ENCODE peak calls at places on chromosomes 3 and 15, in five cellular contexts. J is ovary, G is tibial nerve, T is IMR-90, N is NT2/D1. P is an unnamed sample. For H3K4me1, the result is how much of the 10 kb centered on the place peaks cover.

GRCh38 chr15:75884041-75884440 is 19.6 kb upstream of the FBXO22 start:
- DNase-seq in T (peak), G (no peak), N (no peak), J (no peak), P (no peak)

GRCh38 chr15:99105516-99106341 is 849 bp downstream of the SYNM start:
- DNase-seq in J (peak), N (peak), G (no peak), T (peak), P (peak)

GRCh38 chr3:154956815-154957214 is 123.3 kb upstream of the MME start:
- DNase-seq in J (no peak), T (no peak), N (no peak), G (no peak), P (no peak)

GRCh38 chr15:39756806-39757522 is 25.7 kb downstream of the FSIP1 start:
- DNase-seq in T (peak), J (no peak), G (no peak), N (peak), P (no peak)

GRCh38 chr15:58755350-58755749 is 5.8 kb upstream of the ADAM10 start:
- DNase-seq in T (no peak), G (no peak), J (no peak), N (no peak), P (no peak)

GRCh38 chr15:65303687-65304392 is 637 bp upstream of the RNU5B-1 start:
- DNase-seq in J (peak), T (peak), N (peak), G (no peak), P (no peak)

GRCh38 chr3:188491276-188491687 is 337.3 kb downstream of the LPP start:
- DNase-seq in N (no peak), J (no peak), T (peak), G (no peak), P (no peak)

GRCh38 chr3:44058022-44058867 is 183.4 kb upstream of the TOPAZ1 start:
- DNase-seq in J (no peak), G (no peak), N (no peak), T (peak), P (no peak)

GRCh38 chr15:65375871-65376552 is 1.8 kb downstream of the IGDCC3 start:
- DNase-seq in J (peak), T (no peak), G (no peak), N (no peak), P (no peak)

GRCh38 chr3:49377483-49377882 is 19.3 kb upstream of the GPX1 start:
- DNase-seq in T (peak), N (no peak), J (no peak), G (no peak), P (no peak)

GRCh38 chr15:49270541-49271421 is 100.7 kb downstream of the GALK2 start:
- DNase-seq in G (no peak), T (peak), J (no peak), N (no peak), P (no peak)

GRCh38 chr15:45630958-45631691 is 3.7 kb upstream of the SQOR start:
- DNase-seq in G (no peak), N (no peak), T (peak), J (no peak), P (no peak)

GRCh38 chr15:39580630-39581500 is at the start of gene THBS1:
- DNase-seq in N (peak), G (peak), J (peak), T (peak), P (peak)

GRCh38 chr3:134332344-134332743 is 41.9 kb downstream of the AMOTL2 start:
- DNase-seq in T (no peak), J (no peak), G (no peak), N (no peak), P (no peak)

GRCh38 chr3:70281663-70282062 is 30.8 kb downstream of the MDFIC2 start:
- DNase-seq in T (peak), N (no peak), J (no peak), G (no peak), P (no peak)

GRCh38 chr15:89587955-89588354 is 12.7 kb downstream of the TICRR start:
- DNase-seq in T (peak), N (no peak), J (no peak), G (no peak), P (no peak)

GRCh38 chr3:47380026-47380600 is 708 bp upstream of the PTPN23 start:
- DNase-seq in T (no peak), N (no peak), G (no peak), J (no peak), P (peak)

GRCh38 chr15:43930079-43930478 is 103.3 kb downstream of the WDR76 start:
- DNase-seq in T (peak), N (peak), G (no peak), J (no peak), P (no peak)

GRCh38 chr15:55183679-55184078 is 13.1 kb downstream of the RSL24D1 start:
- DNase-seq in N (no peak), G (no peak), T (peak), J (no peak), P (no peak)

GRCh38 chr3:173465112-173465511 is 67.6 kb downstream of the NLGN1 start:
- DNase-seq in T (peak), N (peak), J (no peak), G (no peak), P (no peak)

GRCh38 chr15:76259392-76259791 is 51.9 kb downstream of the ETFA start:
- DNase-seq in N (no peak), T (no peak), J (no peak), G (no peak), P (no peak)

GRCh38 chr15:55379095-55379494 is 29.1 kb downstream of the CCPG1 start:
- DNase-seq in N (no peak), G (no peak), T (no peak), J (no peak), P (no peak)

GRCh38 chr3:128706171-128706570 is 19.8 kb upstream of the RAB7A start:
- DNase-seq in N (no peak), T (no peak), G (no peak), J (no peak), P (no peak)

GRCh38 chr15:89486726-89487050 is 9.7 kb downstream of the RHCG start:
- DNase-seq in N (no peak), G (no peak), J (no peak), T (no peak), P (no peak)

GRCh38 chr3:5162102-5162501 is 25.4 kb upstream of the EDEM1 start:
- DNase-seq in G (no peak), J (no peak), N (no peak), T (peak), P (no peak)

GRCh38 chr3:46110701-46111493 is 83.6 kb upstream of the XCR1 start:
- DNase-seq in T (peak), G (no peak), J (no peak), N (no peak), P (no peak)
- H3K4me3 ChIP-seq in T (no peak), G (no peak), J (no peak), N (no peak), P (no peak)

GRCh38 chr3:139302084-139302800 is 41.6 kb upstream of the MRPS22 start:
- DNase-seq in N (no peak), J (no peak), T (peak), G (no peak), P (no peak)

GRCh38 chr3:139301183-139301582 is 42.6 kb upstream of the MRPS22 start:
- DNase-seq in G (no peak), J (no peak), N (no peak), T (peak), P (no peak)

GRCh38 chr3:139300416-139300815 is 43.4 kb upstream of the MRPS22 start:
- DNase-seq in J (no peak), G (no peak), T (no peak), N (no peak), P (no peak)

GRCh38 chr3:139302801-139303113 is 41.1 kb upstream of the MRPS22 start:
- DNase-seq in T (no peak), G (no peak), J (no peak), N (no peak), P (no peak)

DNA sequence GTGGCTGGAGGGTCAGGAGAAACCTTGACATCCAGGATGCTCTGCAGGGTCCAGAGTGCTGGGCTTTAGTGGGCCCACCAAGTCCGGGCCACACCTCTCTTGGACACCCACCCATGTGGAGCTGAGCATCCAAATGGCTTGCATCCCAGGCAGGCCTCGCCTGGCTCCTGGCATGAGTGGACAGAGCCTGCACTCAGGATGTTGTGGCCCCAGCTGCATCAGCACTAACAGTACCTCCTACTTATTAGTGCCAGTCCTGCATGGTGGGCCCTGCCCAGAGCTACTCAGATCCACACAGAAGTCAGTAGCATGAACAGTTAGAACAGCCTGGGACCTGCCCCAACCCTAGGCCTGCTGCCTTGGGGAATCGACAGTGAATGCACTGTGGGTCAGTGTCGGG is 42.2 kb upstream of the MRPS22 start:
- DNase-seq in N (no peak), T (no peak), G (no peak), J (no peak), P (no peak)
- H3K4me1 ChIP-seq in N (under half), T (under half), G (under half), J (under half), P (under half)

DNA sequence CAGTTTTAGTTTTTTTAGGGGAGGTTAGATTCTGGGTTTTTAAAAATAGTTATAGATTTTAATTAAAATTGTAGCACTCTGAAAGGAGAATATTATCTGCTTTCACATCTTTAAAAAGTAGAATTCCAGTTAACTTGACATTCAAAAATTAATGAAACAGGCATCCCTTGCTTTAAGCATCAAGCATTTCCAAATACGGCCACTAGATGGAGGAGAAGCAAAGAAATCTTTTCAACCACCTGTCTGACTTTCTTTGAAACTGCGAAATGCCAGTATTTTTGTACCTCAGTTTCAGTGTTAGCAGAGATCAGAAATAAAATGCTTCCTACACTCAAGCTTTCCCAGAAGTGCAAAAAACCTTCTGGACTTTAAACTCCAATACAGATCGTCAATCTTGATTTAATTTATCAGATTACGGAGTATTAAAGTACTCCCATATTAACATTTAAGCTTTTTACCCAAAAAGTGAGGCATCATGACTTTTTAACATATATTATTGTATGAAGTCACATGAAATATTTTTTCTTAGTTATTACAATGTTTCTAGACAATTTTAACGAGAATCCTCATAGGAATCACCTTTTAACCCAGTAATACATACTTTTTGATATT is 153.3 kb downstream of the P3H2 start:
- DNase-seq in J (no peak), T (peak), N (peak), G (no peak), P (no peak)
- H3K4me3 ChIP-seq in J (no peak), T (no peak), N (no peak), G (no peak), P (no peak)

GRCh38 chr3:16297991-16298885 is 33.2 kb downstream of the OXNAD1 start:
- DNase-seq in N (no peak), J (no peak), G (no peak), T (no peak), P (no peak)

GRCh38 chr3:16295298-16295890 is 30.4 kb downstream of the OXNAD1 start:
- DNase-seq in N (no peak), J (no peak), G (no peak), T (no peak), P (no peak)

GRCh38 chr3:16290007-16290826 is 25.2 kb downstream of the OXNAD1 start:
- DNase-seq in G (no peak), T (peak), N (peak), J (peak), P (peak)

GRCh38 chr3:16290827-16291196 is 25.8 kb downstream of the OXNAD1 start:
- DNase-seq in T (no peak), G (no peak), J (no peak), N (no peak), P (no peak)

DNA sequence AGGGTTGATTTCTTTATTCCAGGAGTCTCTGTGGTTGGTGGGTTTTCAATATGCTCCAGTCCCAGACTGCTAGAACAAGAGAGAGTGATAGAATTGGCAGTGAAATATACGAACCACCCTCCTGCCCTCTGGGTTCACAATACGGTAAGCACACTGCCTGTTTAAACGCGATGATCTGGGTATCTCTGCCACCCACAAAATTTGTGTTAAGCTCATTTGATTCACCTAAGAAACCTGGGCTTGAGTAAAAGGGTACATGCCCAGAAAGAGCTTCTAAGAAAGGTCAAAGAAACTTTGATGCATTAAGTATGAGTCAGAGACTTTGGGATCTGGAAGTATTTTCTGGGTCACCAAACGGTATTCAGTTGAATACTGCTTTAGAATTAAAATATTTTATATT is 29.8 kb downstream of the OXNAD1 start:
- DNase-seq in T (no peak), J (no peak), G (no peak), N (no peak), P (no peak)
- H3K4me1 ChIP-seq in T (under half), J (under half), G (under half), N (under half), P (under half)

GRCh38 chr15:63048115-63048985 is 5.8 kb downstream of the TPM1 start:
- DNase-seq in J (peak), N (peak), T (peak), G (peak), P (peak)

GRCh38 chr15:63050737-63051700 is 8.5 kb downstream of the TPM1 start:
- DNase-seq in J (no peak), T (peak), G (no peak), N (no peak), P (no peak)

GRCh38 chr15:63048986-63049665 is 6.6 kb downstream of the TPM1 start:
- DNase-seq in N (no peak), J (peak), T (peak), G (no peak), P (no peak)

GRCh38 chr15:63051701-63052066 is 9.1 kb downstream of the TPM1 start:
- DNase-seq in J (no peak), G (no peak), N (no peak), T (no peak), P (no peak)

DNA sequence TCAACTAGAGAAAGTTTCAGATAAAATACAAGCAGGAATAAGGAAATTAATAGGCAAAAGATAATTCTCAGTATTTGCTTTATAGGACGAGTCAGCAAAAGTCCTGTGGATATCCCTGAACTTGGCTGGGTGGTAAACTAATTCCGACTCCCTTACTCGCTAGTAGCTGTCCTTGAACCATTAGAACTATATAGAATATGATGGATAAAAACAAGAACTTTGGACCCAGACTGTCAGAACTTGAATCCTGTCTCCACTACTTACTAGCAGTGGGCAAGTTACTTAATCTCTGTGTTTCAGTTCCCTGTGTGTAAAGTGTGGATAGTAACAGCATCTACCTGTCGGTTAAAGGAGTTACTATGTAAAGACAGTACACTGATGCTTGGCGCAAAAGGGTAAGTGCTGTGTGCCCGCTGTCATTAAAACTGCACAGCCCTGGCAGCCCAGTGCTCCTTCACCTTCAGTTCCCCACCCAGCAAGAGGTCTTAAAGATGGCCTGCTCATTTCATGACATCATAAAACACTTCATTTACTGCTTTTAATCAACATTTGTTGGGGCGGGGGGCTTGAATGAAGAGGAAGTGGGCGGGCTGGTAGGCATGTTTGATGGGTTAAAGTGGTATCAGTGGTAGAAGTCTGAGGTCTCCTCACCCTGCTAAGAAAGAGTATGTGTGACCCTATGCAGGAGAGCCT is 7.3 kb downstream of the TPM1 start:
- DNase-seq in J (no peak), N (no peak), T (no peak), G (no peak), P (no peak)
- H3K4me3 ChIP-seq in J (peak), N (no peak), T (peak), G (peak), P (no peak)

DNA sequence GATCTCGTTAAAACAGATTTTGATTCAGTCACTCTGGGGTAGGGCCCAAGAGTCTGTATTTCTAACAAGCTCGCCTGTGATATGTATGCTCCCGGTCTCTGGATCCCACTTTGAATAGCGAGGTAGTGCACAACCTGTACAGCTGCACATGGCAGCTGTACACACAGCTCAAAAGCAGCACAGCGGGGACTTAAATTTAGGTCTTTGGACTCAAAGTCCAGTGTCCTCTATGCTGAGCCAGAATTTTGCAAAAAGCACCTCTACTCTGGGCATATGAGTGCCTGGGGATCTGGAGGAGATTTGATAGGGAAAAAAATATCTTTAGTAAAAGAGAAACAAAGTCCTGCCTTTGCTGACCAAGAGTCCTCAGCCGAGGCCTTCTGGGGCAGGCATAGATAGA is 83.1 kb downstream of the HMG20A start:
- DNase-seq in T (no peak), G (no peak), N (no peak), J (no peak), P (no peak)
- H3K4me1 ChIP-seq in T (under half), G (under half), N (under half), J (under half), P (under half)

GRCh38 chr3:71752911-71753715 is 542 bp upstream of the GPR27 start:
- DNase-seq in J (no peak), N (no peak), G (no peak), T (no peak), P (no peak)
- H3K4me3 ChIP-seq in J (peak), N (peak), G (no peak), T (no peak), P (peak)

GRCh38 chr3:66394261-66395249 is 106.3 kb downstream of the LRIG1 start:
- DNase-seq in J (no peak), G (no peak), N (no peak), T (peak), P (no peak)

GRCh38 chr3:66392512-66392911 is 108.3 kb downstream of the LRIG1 start:
- DNase-seq in J (no peak), N (no peak), G (no peak), T (no peak), P (no peak)

GRCh38 chr3:66392966-66393485 is 107.8 kb downstream of the LRIG1 start:
- DNase-seq in N (no peak), G (no peak), T (no peak), J (no peak), P (no peak)

GRCh38 chr3:66395635-66396034 is 105.2 kb downstream of the LRIG1 start:
- DNase-seq in G (no peak), N (no peak), J (no peak), T (no peak), P (no peak)

GRCh38 chr3:66393486-66394260 is 107.1 kb downstream of the LRIG1 start:
- DNase-seq in T (peak), N (no peak), J (no peak), G (no peak), P (peak)
- H3K4me1 ChIP-seq in T (under half), N (under half), J (under half), G (under half), P (under half)

GRCh38 chr3:9248232-9249191 is 934 bp downstream of the SRGAP3 start:
- DNase-seq in T (no peak), G (no peak), J (no peak), N (no peak), P (no peak)
- H3K4me3 ChIP-seq in T (peak), G (peak), J (peak), N (peak), P (peak)

GRCh38 chr3:172170841-172171240 is 131.5 kb downstream of the FNDC3B start:
- DNase-seq in T (no peak), N (no peak), G (no peak), J (no peak), P (no peak)
- H3K4me1 ChIP-seq in T (under half), N (under half), G (under half), J (under half), P (under half)